ENCODE peak calls at places on chromosomes 4 and X, in six cellular contexts. One of them, this sample, is unnamed.

GRCh38 chrX:43349363-43349762 is 306.7 kb upstream of the MAOA start:
- DNase-seq in GM04504: peak
- DNase-seq in pancreas: peak
- DNase-seq in GDM1: peak
- DNase-seq in EH: peak
- DNase-seq in endothelial cell: peak
- DNase-seq in this sample: no peak

GRCh38 chr4:172996571-172997216 is 171.9 kb upstream of the GALNT7 start:
- DNase-seq in pancreas: no peak
- DNase-seq in endothelial cell: no peak
- DNase-seq in EH: peak
- DNase-seq in GDM1: no peak
- DNase-seq in GM04504: no peak
- DNase-seq in this sample: no peak

GRCh38 chr4:53015681-53016080 is 153.6 kb downstream of the RASL11B start:
- DNase-seq in endothelial cell: peak
- DNase-seq in EH: peak
- DNase-seq in GDM1: peak
- DNase-seq in GM04504: peak
- DNase-seq in pancreas: no peak
- DNase-seq in this sample: no peak

GRCh38 chr4:149574973-149575372 is 240.7 kb downstream of the IQCM start:
- DNase-seq in EH: no peak
- DNase-seq in pancreas: no peak
- DNase-seq in endothelial cell: no peak
- DNase-seq in GDM1: no peak
- DNase-seq in GM04504: no peak
- DNase-seq in this sample: no peak

GRCh38 chrX:78075787-78076389 is 28.2 kb upstream of the PGK1 start:
- DNase-seq in EH: no peak
- DNase-seq in pancreas: no peak
- DNase-seq in GDM1: no peak
- DNase-seq in endothelial cell: no peak
- DNase-seq in GM04504: no peak
- DNase-seq in this sample: no peak

GRCh38 chr4:67727124-67727850 is 26.3 kb upstream of the UBA6 start:
- DNase-seq in pancreas: no peak
- DNase-seq in GM04504: no peak
- DNase-seq in GDM1: no peak
- DNase-seq in endothelial cell: no peak
- DNase-seq in EH: peak
- DNase-seq in this sample: no peak

GRCh38 chr4:6916587-6917444 is 7.2 kb downstream of the TBC1D14 start:
- DNase-seq in GDM1: no peak
- DNase-seq in EH: peak
- DNase-seq in endothelial cell: no peak
- DNase-seq in pancreas: no peak
- DNase-seq in GM04504: no peak
- DNase-seq in this sample: no peak

GRCh38 chr4:94660614-94661013 is 97.1 kb upstream of the BMPR1B start:
- DNase-seq in GDM1: no peak
- DNase-seq in pancreas: no peak
- DNase-seq in EH: no peak
- DNase-seq in endothelial cell: no peak
- DNase-seq in GM04504: no peak
- DNase-seq in this sample: no peak